ENCODE peak calls at places on chromosomes 11 and 22, in five cellular contexts. O is endothelial cell of umbilical vein, T is body of pancreas, K is K562, N is tibial nerve. A is an unnamed sample.

GRCh38 chr11:103596323-103596722 is 440.1 kb upstream of the DDI1 start:
- DNase-seq in O (no peak), T (no peak), K (no peak), N (no peak), A (no peak)

GRCh38 chr11:119091966-119092879 is 7.5 kb downstream of the HMBS start:
- DNase-seq in O (no peak), T (no peak), K (peak; percentile 7), N (no peak), A (no peak)

GRCh38 chr11:119363874-119364590 is 17.5 kb downstream of the USP2 start:
- DNase-seq in O (peak; percentile 39), T (peak; percentile 67), K (peak; percentile 92), N (no peak), A (peak; percentile 70)

GRCh38 chr22:45318558-45319318 is 9.0 kb downstream of the FAM118A start:
- DNase-seq in O (peak; percentile 18), T (no peak), K (no peak), N (peak; percentile 48), A (no peak)

GRCh38 chr11:67667490-67668190 is 6.8 kb downstream of the ALDH3B2 start:
- DNase-seq in O (no peak), T (no peak), K (no peak), N (no peak), A (no peak)

GRCh38 chr11:73141309-73142127 is 600 bp downstream of the FCHSD2 start:
- DNase-seq in O (peak; percentile 79), T (peak; percentile 69), K (no peak), N (peak; percentile 36), A (peak; percentile 63)

GRCh38 chr11:82732734-82733443 is 775 bp downstream of the FAM181B start:
- DNase-seq in O (peak; percentile 6), T (peak; percentile 36), K (peak; percentile 30), N (no peak), A (no peak)

GRCh38 chr11:129720994-129721393 is 94.7 kb upstream of the TMEM45B start:
- DNase-seq in O (no peak), T (no peak), K (no peak), N (no peak), A (no peak)

GRCh38 chr22:30038219-30038618 is 42.0 kb upstream of the HORMAD2 start:
- DNase-seq in O (peak; percentile 68), T (peak; percentile 72), K (no peak), N (no peak), A (peak; percentile 64)

GRCh38 chr22:45879552-45879949 is 97.4 kb downstream of the WNT7B start:
- DNase-seq in O (no peak), T (peak; percentile 10), K (no peak), N (no peak), A (no peak)

GRCh38 chr11:48036011-48036410 is 55.7 kb downstream of the PTPRJ start:
- DNase-seq in O (no peak), T (no peak), K (no peak), N (no peak), A (no peak)

GRCh38 chr22:37485006-37485713 is 1.0 kb downstream of the MFNG start:
- DNase-seq in O (peak; percentile 76), T (no peak), K (no peak), N (no peak), A (no peak)

GRCh38 chr22:26714971-26715370 is 57.6 kb downstream of the MIAT start:
- DNase-seq in O (no peak), T (no peak), K (no peak), N (no peak), A (no peak)

GRCh38 chr22:19419464-19420178 is 11.9 kb downstream of the HIRA start:
- DNase-seq in O (no peak), T (no peak), K (peak; percentile 93), N (no peak), A (no peak)

GRCh38 chr11:102513869-102514268 is 16.7 kb downstream of the MMP7 start:
- DNase-seq in O (no peak), T (peak; percentile 41), K (no peak), N (peak; percentile 69), A (no peak)

GRCh38 chr22:28142361-28142801 is 223.3 kb upstream of the PITPNB start:
- DNase-seq in O (peak; percentile 25), T (no peak), K (no peak), N (peak; percentile 48), A (no peak)

GRCh38 chr11:3947084-3947483 is 91.6 kb downstream of the STIM1 start:
- DNase-seq in O (peak; percentile 77), T (no peak), K (no peak), N (peak; percentile 39), A (no peak)

GRCh38 chr22:22912135-22912408 is 24.5 kb downstream of the IGLL5 start:
- DNase-seq in O (no peak), T (no peak), K (no peak), N (no peak), A (no peak)

GRCh38 chr11:74683279-74683871 is 47.9 kb downstream of the CHRDL2 start:
- DNase-seq in O (peak; percentile 41), T (peak; percentile 20), K (no peak), N (no peak), A (peak; percentile 29)

GRCh38 chr22:46587067-46587471 is 33.1 kb upstream of the GRAMD4 start:
- DNase-seq in O (no peak), T (no peak), K (no peak), N (no peak), A (no peak)

GRCh38 chr11:18671246-18671645 is 27.3 kb upstream of the TMEM86A start:
- DNase-seq in O (no peak), T (no peak), K (no peak), N (no peak), A (no peak)

GRCh38 chr11:67032830-67033555 is 10.1 kb downstream of the SYT12 start:
- DNase-seq in O (peak; percentile 26), T (no peak), K (no peak), N (no peak), A (no peak)

GRCh38 chr11:30552839-30553238 is 33.3 kb downstream of the MPPED2 start:
- DNase-seq in O (no peak), T (no peak), K (no peak), N (no peak), A (no peak)

GRCh38 chr11:92932023-92932422 is 37.4 kb upstream of the MTNR1B start:
- DNase-seq in O (no peak), T (no peak), K (no peak), N (no peak), A (no peak)

GRCh38 chr22:21996175-21996574 is 13.6 kb upstream of the TOP3B start:
- DNase-seq in O (no peak), T (no peak), K (no peak), N (no peak), A (no peak)

GRCh38 chr22:21587803-21588611 is 20.5 kb downstream of the UBE2L3 start:
- DNase-seq in O (no peak), T (no peak), K (peak; percentile 93), N (no peak), A (no peak)

GRCh38 chr11:61139391-61139790 is 21.8 kb downstream of the VPS37C start:
- DNase-seq in O (no peak), T (no peak), K (no peak), N (no peak), A (no peak)

DNA sequence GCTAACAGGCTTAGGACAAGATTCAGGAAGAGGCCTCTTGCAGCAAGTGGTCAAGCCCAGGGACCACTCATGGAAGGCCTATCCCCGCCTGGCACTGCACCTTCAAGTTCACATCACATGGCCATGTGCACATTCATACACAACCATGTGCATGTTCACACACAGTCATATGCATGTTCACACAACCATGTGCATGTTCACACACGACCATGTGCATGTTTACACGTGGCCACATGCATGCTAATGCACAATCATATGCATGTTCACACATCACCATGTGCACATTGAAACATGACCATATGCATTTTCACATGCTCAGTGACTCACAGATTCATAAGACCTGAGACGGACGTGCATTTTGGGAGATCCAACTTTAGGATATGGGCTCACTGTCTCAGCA is 28.7 kb upstream of the IL17RA start:
- DNase-seq in O (no peak), T (no peak), K (no peak), N (no peak), A (no peak)
- TF ChIP-seq POLR2A in O (no peak), T (no peak), K (no peak), N (no peak), A (no peak)

GRCh38 chr11:44573333-44573732 is 7.9 kb downstream of the CD82 start:
- DNase-seq in O (no peak), T (no peak), K (no peak), N (no peak), A (no peak)
- H3K27ac ChIP-seq in O (no peak overlapping the region), T (peak overlapping the region; percentile 40), K (no peak overlapping the region), N (no peak overlapping the region), A (peak overlapping the region; percentile 81)

GRCh38 chr11:114166897-114167323 is 107.4 kb downstream of the ZBTB16 start:
- DNase-seq in O (peak; percentile 89), T (peak; percentile 55), K (no peak), N (peak; percentile 79), A (no peak)

GRCh38 chr11:114168086-114168448 is 108.6 kb downstream of the ZBTB16 start:
- DNase-seq in O (no peak), T (no peak), K (no peak), N (no peak), A (no peak)

GRCh38 chr11:114165326-114166230 is 106.1 kb downstream of the ZBTB16 start:
- DNase-seq in O (no peak), T (no peak), K (no peak), N (no peak), A (no peak)

GRCh38 chr11:114167355-114168085 is 108.0 kb downstream of the ZBTB16 start:
- DNase-seq in O (no peak), T (no peak), K (no peak), N (no peak), A (no peak)

GRCh38 chr11:114166389-114166788 is 106.9 kb downstream of the ZBTB16 start:
- DNase-seq in O (no peak), T (no peak), K (no peak), N (no peak), A (no peak)
- H3K4me1 ChIP-seq in O (peaks cover 71% of the 10 kb centered on the region), T (peaks cover 97% of the 10 kb centered on the region), K (no peaks in the 10 kb centered on the region), N (peaks cover 96% of the 10 kb centered on the region), A (peaks cover 100% of the 10 kb centered on the region)

GRCh38 chr22:41936894-41937169 is 10.1 kb downstream of the CENPM start:
- DNase-seq in O (no peak), T (no peak), K (no peak), N (no peak), A (no peak)

GRCh38 chr22:41932353-41932752 is 5.7 kb upstream of the TNFRSF13C start:
- DNase-seq in O (no peak), T (no peak), K (no peak), N (no peak), A (no peak)

GRCh38 chr22:41933411-41934177 is 7.0 kb upstream of the TNFRSF13C start:
- DNase-seq in O (no peak), T (no peak), K (no peak), N (no peak), A (no peak)

GRCh38 chr22:41935015-41935908 is 8.7 kb upstream of the TNFRSF13C start:
- DNase-seq in O (no peak), T (no peak), K (no peak), N (no peak), A (no peak)

DNA sequence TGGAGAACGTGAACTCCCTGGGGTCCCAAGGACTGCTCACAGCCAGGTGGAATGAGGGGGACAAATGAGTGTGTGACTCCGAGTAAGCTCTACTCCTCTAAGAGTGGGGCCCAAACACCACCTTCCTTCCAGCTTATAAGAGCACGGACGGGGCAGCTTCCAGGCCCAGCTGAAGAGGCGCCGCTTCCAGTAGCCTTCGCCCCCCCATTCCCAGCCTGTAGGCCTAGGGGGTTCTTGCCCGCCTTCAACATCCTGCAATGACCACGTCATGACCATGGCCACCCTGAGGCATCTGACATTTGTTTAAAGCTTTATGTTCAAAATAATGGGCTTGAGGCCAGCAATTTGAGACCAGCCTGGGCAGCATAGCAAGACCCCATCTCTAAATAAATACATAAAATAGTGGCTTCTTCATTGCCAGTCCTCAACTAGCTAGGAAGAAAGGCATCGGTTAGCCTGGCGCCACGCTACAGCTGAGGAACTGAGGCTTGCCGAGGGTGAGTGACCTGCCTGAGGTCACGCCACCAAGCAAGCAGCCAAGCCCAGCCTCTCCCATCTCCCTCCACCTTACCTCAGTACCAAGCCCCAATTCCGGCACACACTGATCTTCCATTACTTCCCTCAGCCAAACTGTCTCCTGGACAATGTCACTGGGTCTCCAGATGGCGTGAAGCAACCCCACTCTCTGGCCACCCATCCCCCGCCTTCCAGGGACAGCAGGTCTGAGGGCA is 7.8 kb upstream of the TNFRSF13C start:
- DNase-seq in O (no peak), T (no peak), K (no peak), N (no peak), A (no peak)
- TF ChIP-seq POLR2A in O (no peak), T (no peak), K (no peak), N (no peak), A (no peak)

A was measured in stomach.